ENCODE peak calls at places on chromosome 14, in four cellular contexts. J is esophagus squamous epithelium, F is endothelial cell of umbilical vein, M is Peyer's patch. S is an unnamed sample.

GRCh38 chr14:35878272-35879140 is 52.4 kb downstream of the BRMS1L start:
- DNase-seq in F (peak; percentile 89), M (no peak), J (no peak), S (no peak)

GRCh38 chr14:85527006-85527405 is 2.9 kb upstream of the FLRT2 start:
- DNase-seq in M (no peak), J (no peak), F (peak; percentile 74), S (no peak)

GRCh38 chr14:73784065-73784987 is 67.3 kb upstream of the PTGR2 start:
- DNase-seq in J (no peak), F (no peak), M (peak; percentile 41), S (no peak)

GRCh38 chr14:91127411-91127810 is 13.5 kb downstream of the DGLUCY start:
- DNase-seq in M (peak; percentile 86), F (no peak), J (no peak), S (peak; percentile 85)

GRCh38 chr14:38171197-38171596 is 36.5 kb upstream of the SSTR1 start:
- DNase-seq in M (no peak), F (no peak), J (no peak), S (no peak)

GRCh38 chr14:51398898-51399297 is 158.9 kb downstream of the TMX1 start:
- DNase-seq in J (no peak), F (peak; percentile 72), M (no peak), S (no peak)

GRCh38 chr14:95236221-95236620 is 78.9 kb upstream of the DICER1 start:
- DNase-seq in J (no peak), M (no peak), F (no peak), S (no peak)

GRCh38 chr14:31657917-31658316 is 96.7 kb downstream of the NUBPL start:
- DNase-seq in M (no peak), J (no peak), F (no peak), S (no peak)

GRCh38 chr14:38291681-38292459 is 36.0 kb upstream of the CLEC14A start:
- DNase-seq in F (peak; percentile 42), J (no peak), M (no peak), S (no peak)

GRCh38 chr14:100589760-100590469 is 2.7 kb upstream of the BEGAIN start:
- DNase-seq in M (peak; percentile 15), J (no peak), F (no peak), S (no peak)

GRCh38 chr14:95321693-95322455 is 2.2 kb upstream of the CLMN start:
- DNase-seq in J (no peak), M (no peak), F (no peak), S (no peak)

GRCh38 chr14:22383515-22384166 is 205.4 kb downstream of the DAD1 start:
- DNase-seq in M (no peak), F (no peak), J (no peak), S (no peak)

GRCh38 chr14:99707921-99708320 is 23.8 kb downstream of the CYP46A1 start:
- DNase-seq in J (no peak), F (no peak), M (no peak), S (no peak)

GRCh38 chr14:65267856-65268255 is 144.7 kb upstream of the FUT8 start:
- DNase-seq in M (no peak), F (peak; percentile 86), J (no peak), S (no peak)

GRCh38 chr14:24843999-24844398 is 205.9 kb downstream of the STXBP6 start:
- DNase-seq in J (no peak), F (no peak), M (peak; percentile 61), S (no peak)

GRCh38 chr14:91372680-91373495 is 44.7 kb downstream of the CCDC88C start:
- DNase-seq in J (no peak), F (peak; percentile 36), M (no peak), S (no peak)

GRCh38 chr14:101707285-101707842 is 54.1 kb upstream of the PPP2R5C start:
- DNase-seq in M (no peak), J (no peak), F (peak; percentile 82), S (no peak)

GRCh38 chr14:32073537-32074189 is 3.4 kb upstream of the ARHGAP5 start:
- DNase-seq in M (no peak), J (no peak), F (peak; percentile 85), S (no peak)

GRCh38 chr14:31466554-31466953 is 9.2 kb upstream of the DTD2 start:
- DNase-seq in J (no peak), F (no peak), M (no peak), S (no peak)

GRCh38 chr14:20031058-20031457 is 4.8 kb downstream of the OR4K13 start:
- DNase-seq in J (no peak), F (no peak), M (no peak), S (no peak)

GRCh38 chr14:92704036-92704804 is 44.2 kb downstream of the LGMN start:
- DNase-seq in F (no peak), J (no peak), M (no peak), S (no peak)

GRCh38 chr14:55581011-55581806 is 1.2 kb downstream of the KTN1 start:
- DNase-seq in F (peak; percentile 47), J (no peak), M (peak; percentile 60), S (peak; percentile 69)

GRCh38 chr14:58455593-58456265 is 28.2 kb downstream of the KIAA0586 start:
- DNase-seq in M (no peak), F (no peak), J (no peak), S (no peak)

GRCh38 chr14:105055334-105055733 is 9.9 kb downstream of the GPR132 start:
- DNase-seq in J (no peak), F (no peak), M (no peak), S (no peak)

GRCh38 chr14:105605501-105606304 is 79.3 kb downstream of the TMEM121 start:
- DNase-seq in J (no peak), M (no peak), F (no peak), S (no peak)

GRCh38 chr14:84390010-84390409 is 1139.9 kb upstream of the FLRT2 start:
- DNase-seq in J (no peak), M (no peak), F (no peak), S (no peak)

GRCh38 chr14:45526715-45527549 is 273.9 kb upstream of the MIS18BP1 start:
- DNase-seq in J (no peak), F (no peak), M (no peak), S (peak; percentile 51)

GRCh38 chr14:71582705-71583104 is 349.5 kb upstream of the RGS6 start:
- DNase-seq in M (no peak), F (no peak), J (no peak), S (no peak)

GRCh38 chr14:21902561-21903199 is 229.1 kb upstream of the OR4E1 start:
- DNase-seq in M (no peak), J (no peak), F (peak; percentile 21), S (no peak)

GRCh38 chr14:73753887-73754880 is 40.0 kb upstream of the PNMA1 start:
- DNase-seq in M (no peak), J (no peak), F (peak; percentile 57), S (no peak)

GRCh38 chr14:41137741-41138140 is 468.9 kb upstream of the LRFN5 start:
- DNase-seq in J (no peak), F (no peak), M (no peak), S (no peak)

GRCh38 chr14:51750542-51750941 is 98.8 kb downstream of the FRMD6 start:
- DNase-seq in M (no peak), F (no peak), J (no peak), S (no peak)

GRCh38 chr14:81164167-81164774 is 56.5 kb downstream of the GTF2A1 start:
- DNase-seq in J (no peak), F (peak; percentile 52), M (no peak), S (no peak)

GRCh38 chr14:59565112-59565511 is 11.5 kb downstream of the CCDC175 start:
- DNase-seq in M (no peak), F (no peak), J (no peak), S (no peak)

GRCh38 chr14:59566725-59567124 is 9.9 kb downstream of the CCDC175 start:
- DNase-seq in M (no peak), J (no peak), F (no peak), S (no peak)

GRCh38 chr14:59570122-59570521 is 6.5 kb downstream of the CCDC175 start:
- DNase-seq in F (no peak), J (no peak), M (no peak), S (no peak)

GRCh38 chr14:59566281-59566680 is 10.3 kb downstream of the CCDC175 start:
- DNase-seq in M (no peak), J (no peak), F (no peak), S (no peak)

GRCh38 chr14:59564356-59564755 is 12.3 kb downstream of the CCDC175 start:
- DNase-seq in F (no peak), M (no peak), J (no peak), S (no peak)
- H3K9me3 ChIP-seq in F (no peaks in the 10 kb centered on the region), M (no peaks in the 10 kb centered on the region), J (no peaks in the 10 kb centered on the region), S (no peaks in the 10 kb centered on the region)

GRCh38 chr14:49778421-49778820 is 10.5 kb downstream of the KLHDC2 start:
- DNase-seq in F (no peak), M (no peak), J (no peak), S (no peak)

GRCh38 chr14:49769581-49770211 is 1.7 kb downstream of the KLHDC2 start:
- DNase-seq in M (no peak), F (no peak), J (no peak), S (no peak)

GRCh38 chr14:49769171-49769570 is 1.2 kb downstream of the KLHDC2 start:
- DNase-seq in F (no peak), M (no peak), J (no peak), S (no peak)

GRCh38 chr14:49770212-49770817 is 2.4 kb downstream of the KLHDC2 start:
- DNase-seq in M (peak; percentile 62), J (no peak), F (no peak), S (no peak)

DNA sequence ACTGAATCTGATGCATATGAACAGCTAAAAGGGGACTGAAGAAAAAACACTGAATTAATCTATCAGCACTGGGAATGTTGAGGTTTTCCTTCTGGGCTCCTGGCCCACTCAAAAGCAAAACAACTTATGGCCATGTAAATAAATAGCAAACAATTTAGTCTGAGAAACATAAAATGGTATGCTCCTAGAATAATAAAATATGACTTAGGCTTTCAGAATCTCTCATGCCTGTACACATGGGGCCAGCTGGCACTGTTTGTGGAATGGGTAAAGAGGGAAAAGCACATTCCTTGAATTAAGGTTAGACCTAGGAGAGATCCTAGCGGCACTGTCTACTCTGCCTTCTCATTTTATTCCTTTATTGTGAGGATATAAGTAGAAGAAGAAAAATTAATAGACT is 6.2 kb downstream of the KLHDC2 start:
- DNase-seq in F (no peak), J (no peak), M (no peak), S (no peak)
- H3K36me3 ChIP-seq in F (peaks cover 4% of the 10 kb centered on the region), J (no peaks in the 10 kb centered on the region), M (no peaks in the 10 kb centered on the region), S (peaks cover 74% of the 10 kb centered on the region)

GRCh38 chr14:23406244-23406643 is 1.8 kb downstream of the MYH6 start:
- DNase-seq in F (no peak), M (no peak), J (no peak), S (no peak)
- H3K27me3 ChIP-seq in F (no peaks in the 10 kb centered on the region), M (no peaks in the 10 kb centered on the region), J (peaks cover 65% of the 10 kb centered on the region), S (no peaks in the 10 kb centered on the region)

DNA sequence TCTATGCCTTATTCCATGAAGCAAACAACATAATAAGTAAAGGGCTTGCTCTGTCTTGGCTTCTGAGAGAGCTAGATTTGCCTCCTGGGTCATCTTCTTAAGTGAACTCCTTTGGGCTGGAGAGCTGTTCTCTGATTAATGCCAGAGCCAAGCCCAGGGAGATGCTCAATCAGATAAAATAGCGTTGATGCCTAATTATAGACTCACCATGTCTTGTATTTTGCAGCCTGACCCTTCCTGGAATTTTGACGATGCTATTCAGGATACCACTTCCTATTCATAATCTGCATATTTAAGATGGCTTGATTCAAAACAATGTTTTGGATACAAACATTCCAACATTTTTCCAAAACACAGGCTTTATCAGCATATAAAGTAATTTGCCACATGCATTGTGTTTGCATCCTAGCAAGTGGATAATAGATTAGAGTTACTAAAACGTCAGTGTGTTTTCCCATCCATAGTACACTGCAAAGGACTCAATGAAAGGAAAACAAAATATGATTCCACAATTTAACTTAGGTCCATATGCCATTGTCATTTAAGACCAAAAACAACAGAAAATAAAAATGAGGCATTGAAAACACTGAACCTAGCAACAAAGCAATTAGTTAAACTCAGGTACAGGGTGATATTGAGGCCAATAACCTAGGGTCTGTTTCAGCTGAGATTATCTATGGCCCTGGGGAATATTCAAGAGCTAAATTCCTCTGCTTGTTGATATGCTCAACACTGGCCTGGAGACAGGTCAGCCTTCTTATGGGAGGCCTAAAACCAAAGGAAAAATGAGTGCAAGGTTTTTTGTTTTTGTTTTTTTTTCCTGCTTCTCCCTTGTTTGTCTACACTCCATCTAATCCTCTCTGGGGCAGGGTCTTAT is 184.2 kb upstream of the FOXN3 start:
- DNase-seq in J (no peak), F (peak; percentile 27), M (no peak), S (no peak)
- H3K9me3 ChIP-seq in J (no peaks in the 10 kb centered on the region), F (no peaks in the 10 kb centered on the region), M (peaks cover 16% of the 10 kb centered on the region), S (peaks cover 17% of the 10 kb centered on the region)

S was measured in upper lobe of right lung.